ENCODE peak calls at places on chromosomes 7 and 10, in seven cellular contexts. D is HepG2, I is HCT116, X is SK-N-SH, N is GM12878, O is K562, L is H1. Z is an unnamed sample.

GRCh38 chr7:44191171-44191570 is 1.9 kb upstream of the GCK start:
- DNase-seq in N (no peak), L (no peak), I (no peak), X (no peak), D (no peak), O (no peak), Z (no peak)

GRCh38 chr7:5780801-5781496 is 514 bp downstream of the RNF216 start:
- DNase-seq in X (peak), I (no peak), D (no peak), L (no peak), N (no peak), O (no peak), Z (peak)

GRCh38 chr10:1202343-1202742 is 146.2 kb downstream of the WDR37 start:
- DNase-seq in D (no peak), O (no peak), N (no peak), I (no peak), X (no peak), L (no peak), Z (no peak)

GRCh38 chr10:122557516-122557915 is 3.0 kb upstream of the DMBT1 start:
- DNase-seq in X (no peak), I (peak), L (no peak), D (no peak), O (no peak), N (no peak), Z (no peak)

GRCh38 chr7:143499246-143499645 is 21.6 kb downstream of the TAS2R41 start:
- DNase-seq in N (no peak), X (no peak), D (no peak), O (no peak), I (no peak), L (no peak), Z (no peak)

GRCh38 chr7:112190120-112190519 is 16.1 kb downstream of the DOCK4 start:
- DNase-seq in N (no peak), D (no peak), I (no peak), X (no peak), L (no peak), O (no peak), Z (no peak)

GRCh38 chr10:104350146-104350635 is 3.4 kb upstream of the CFAP58 start:
- DNase-seq in N (peak), D (peak), I (peak), O (peak), X (peak), L (no peak), Z (peak)

GRCh38 chr10:61759751-61760150 is 97.0 kb downstream of the CABCOCO1 start:
- DNase-seq in X (no peak), D (no peak), O (no peak), I (no peak), L (no peak), N (no peak), Z (no peak)

GRCh38 chr7:101618207-101618839 is 10.8 kb downstream of the MYL10 start:
- DNase-seq in I (no peak), L (no peak), O (no peak), N (no peak), X (no peak), D (no peak), Z (no peak)
- TF ChIP-seq JUND in I (no peak), L (no peak), O (no peak), N (no peak), X (no peak), D (no peak), Z (no peak)

DNA sequence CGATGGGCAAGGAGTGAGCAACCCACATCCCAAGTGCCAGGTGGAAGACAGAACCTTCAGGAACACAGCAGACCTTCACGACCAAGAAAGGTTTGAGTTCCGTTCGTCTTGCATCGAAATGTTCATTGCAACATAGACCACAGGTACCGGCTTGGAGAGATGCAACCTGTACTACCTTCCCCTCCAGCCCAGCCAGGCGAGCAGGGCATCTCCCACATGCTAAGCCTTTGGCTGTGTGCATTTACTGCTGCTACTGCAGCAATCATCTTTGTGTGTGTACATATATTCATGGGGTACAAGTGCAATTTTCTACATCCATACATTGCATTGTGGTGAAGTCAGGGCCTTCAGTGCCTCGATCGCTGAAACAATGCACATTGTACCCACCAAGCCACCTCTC is 58.8 kb downstream of the CTBP2 start:
- DNase-seq in L (no peak), O (no peak), I (no peak), D (no peak), X (no peak), N (no peak), Z (no peak)
- TF ChIP-seq JUND in L (no peak), O (no peak), I (no peak), D (no peak), X (no peak), N (no peak), Z (no peak)

DNA sequence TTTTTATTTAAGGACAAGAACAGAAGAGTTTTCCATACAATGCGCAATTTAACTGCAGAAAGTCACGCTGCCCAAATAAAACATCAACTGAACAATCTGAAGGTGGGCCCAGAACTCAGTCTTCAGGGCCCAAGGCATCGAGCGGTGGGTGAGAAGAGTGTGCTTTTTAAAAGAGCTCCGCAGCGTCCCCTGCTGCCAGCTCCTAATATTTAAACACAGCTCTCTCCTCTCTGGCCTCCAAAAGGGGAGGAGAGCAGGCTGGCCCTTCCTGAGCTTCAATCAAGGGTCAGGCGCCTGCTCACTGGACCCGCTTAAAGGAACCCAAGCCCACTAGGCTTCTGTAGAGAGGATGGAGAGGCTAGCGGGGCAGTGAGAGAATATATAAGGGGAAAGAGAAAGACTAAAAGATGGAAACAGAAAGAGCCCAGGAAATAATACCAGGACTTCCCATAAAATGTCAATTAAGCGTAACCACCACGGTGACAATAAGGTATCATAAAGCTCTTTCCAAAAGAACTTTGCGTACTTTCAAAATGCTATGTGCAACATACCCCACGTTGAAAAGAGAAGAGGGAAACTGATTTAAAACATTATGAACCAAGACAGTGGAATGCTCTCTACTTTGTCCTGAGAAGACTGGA is 2.8 kb downstream of the FAM53B start:
- DNase-seq in L (no peak), N (no peak), X (peak), I (peak), O (peak), D (peak), Z (peak)
- TF ChIP-seq JUND in L (no peak), N (no peak), X (no peak), I (no peak), O (no peak), D (no peak), Z (no peak)

DNA sequence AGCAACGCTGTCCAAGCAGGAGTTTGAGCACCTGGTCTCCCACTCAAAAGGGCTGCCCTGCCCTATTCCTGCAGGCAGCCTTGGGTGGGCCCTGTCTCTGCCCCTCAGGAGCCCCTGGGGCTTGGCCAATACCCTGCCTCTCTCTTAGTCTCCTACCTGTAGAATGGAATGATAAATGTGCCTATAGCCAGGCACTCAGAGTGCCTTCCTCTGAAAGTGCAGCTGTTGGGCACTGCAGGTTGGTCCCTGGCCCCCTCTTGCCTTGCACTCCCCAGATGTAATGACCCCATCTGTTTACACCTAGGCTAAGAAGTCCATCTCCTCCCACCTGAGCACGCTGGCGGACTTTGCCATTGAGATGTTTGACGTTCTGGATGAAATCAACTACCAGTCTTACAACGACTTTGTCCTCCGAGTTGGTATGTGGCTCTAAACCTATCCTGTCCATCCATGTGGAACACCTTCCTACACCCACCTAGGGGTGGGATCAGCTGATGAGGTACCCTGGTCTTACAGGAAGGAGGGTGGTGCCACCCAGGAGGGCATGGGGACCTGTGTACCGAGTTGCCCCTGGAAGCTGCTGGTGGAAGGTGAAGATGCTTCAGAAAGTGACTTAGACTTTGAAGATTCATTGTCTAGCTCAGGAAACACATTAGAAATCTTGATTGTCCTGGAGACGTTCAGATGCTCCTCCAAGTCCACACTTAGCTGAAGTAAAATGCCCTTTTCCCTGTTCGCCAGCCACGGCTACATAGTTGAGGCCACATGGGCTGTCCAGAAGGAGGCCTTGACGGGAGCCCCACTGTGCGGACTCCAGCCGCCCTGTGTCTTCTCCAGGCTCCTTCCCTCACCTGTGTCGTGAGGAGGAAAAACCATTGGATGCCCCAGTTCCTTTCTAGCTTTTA is 134.1 kb downstream of the ADCY1 start:
- DNase-seq in X (no peak), O (no peak), L (no peak), N (no peak), D (no peak), I (no peak), Z (no peak)
- TF ChIP-seq JUND in X (no peak), O (no peak), L (no peak), N (no peak), D (no peak), I (no peak), Z (no peak)

GRCh38 chr10:43230909-43231522 is 35.8 kb downstream of the RASGEF1A start:
- DNase-seq in D (no peak), N (no peak), I (no peak), X (no peak), O (no peak), L (no peak), Z (no peak)
- TF ChIP-seq JUND in D (no peak), N (no peak), I (no peak), X (no peak), O (no peak), L (no peak), Z (no peak)

GRCh38 chr10:130371686-130372085 is 235.5 kb downstream of the GLRX3 start:
- DNase-seq in O (no peak), I (no peak), X (no peak), L (no peak), D (no peak), N (no peak), Z (no peak)

GRCh38 chr10:130369645-130370381 is 233.6 kb downstream of the GLRX3 start:
- DNase-seq in I (no peak), O (no peak), X (no peak), N (no peak), D (no peak), L (no peak), Z (no peak)

GRCh38 chr10:130372222-130372621 is 236.0 kb downstream of the GLRX3 start:
- DNase-seq in D (no peak), O (no peak), I (no peak), X (no peak), N (no peak), L (no peak), Z (no peak)

GRCh38 chr10:130371156-130371555 is 235.0 kb downstream of the GLRX3 start:
- DNase-seq in D (no peak), O (no peak), X (no peak), L (no peak), N (no peak), I (no peak), Z (no peak)

DNA sequence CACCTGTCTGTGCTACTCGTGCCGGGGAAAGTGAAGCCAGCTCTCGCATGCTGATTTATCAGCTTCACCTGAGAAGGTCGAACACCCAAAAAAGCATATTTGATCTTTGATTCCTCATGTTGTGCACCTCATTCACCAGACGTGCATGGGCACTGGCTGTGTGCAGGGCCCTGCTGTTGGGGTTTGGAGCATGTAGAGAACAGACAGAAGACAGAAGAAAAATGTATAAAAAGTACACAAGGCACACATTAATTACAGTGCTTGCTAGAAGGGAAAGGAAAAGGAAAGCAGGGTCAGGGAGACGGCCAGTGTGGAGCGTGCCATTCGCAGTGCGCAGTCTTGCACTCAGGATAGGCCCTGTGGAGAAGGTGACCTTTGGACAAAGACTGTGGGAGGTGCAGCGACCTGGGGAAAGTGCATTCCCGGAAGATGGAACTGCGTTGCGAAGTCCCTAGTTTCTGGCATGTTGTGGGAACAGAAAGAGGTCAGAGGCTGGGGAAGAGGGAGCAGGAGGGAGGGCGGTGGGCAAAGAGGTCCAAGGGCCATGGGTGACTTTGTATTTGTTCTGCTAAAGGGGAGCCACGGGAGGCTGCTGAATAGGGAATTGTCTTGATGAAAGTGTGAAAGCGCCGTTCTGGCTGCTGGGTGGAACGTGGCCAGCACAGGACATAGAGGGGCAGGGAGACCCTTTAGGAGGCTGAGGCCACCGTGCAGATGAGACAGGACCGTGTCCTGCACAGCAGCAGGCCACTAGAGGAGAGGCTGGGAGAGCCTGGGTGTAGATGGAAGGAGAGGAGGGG is 232.8 kb downstream of the GLRX3 start:
- DNase-seq in N (no peak), I (no peak), O (no peak), L (no peak), X (no peak), D (no peak), Z (no peak)
- TF ChIP-seq JUND in N (no peak), I (no peak), O (no peak), L (no peak), X (no peak), D (no peak), Z (no peak)

GRCh38 chr7:7821517-7821916 is 103.1 kb upstream of the RPA3 start:
- DNase-seq in I (no peak), N (no peak), D (no peak), L (no peak), O (no peak), X (no peak), Z (no peak)

GRCh38 chr7:7817748-7818147 is 99.3 kb upstream of the RPA3 start:
- DNase-seq in D (no peak), L (no peak), O (no peak), N (no peak), X (no peak), I (no peak), Z (no peak)

GRCh38 chr7:7820409-7820808 is 102.0 kb upstream of the RPA3 start:
- DNase-seq in L (no peak), N (no peak), D (no peak), I (no peak), X (no peak), O (no peak), Z (no peak)

GRCh38 chr7:7819442-7820247 is 101.2 kb upstream of the RPA3 start:
- DNase-seq in N (peak), D (no peak), O (no peak), I (no peak), L (no peak), X (no peak), Z (no peak)

DNA sequence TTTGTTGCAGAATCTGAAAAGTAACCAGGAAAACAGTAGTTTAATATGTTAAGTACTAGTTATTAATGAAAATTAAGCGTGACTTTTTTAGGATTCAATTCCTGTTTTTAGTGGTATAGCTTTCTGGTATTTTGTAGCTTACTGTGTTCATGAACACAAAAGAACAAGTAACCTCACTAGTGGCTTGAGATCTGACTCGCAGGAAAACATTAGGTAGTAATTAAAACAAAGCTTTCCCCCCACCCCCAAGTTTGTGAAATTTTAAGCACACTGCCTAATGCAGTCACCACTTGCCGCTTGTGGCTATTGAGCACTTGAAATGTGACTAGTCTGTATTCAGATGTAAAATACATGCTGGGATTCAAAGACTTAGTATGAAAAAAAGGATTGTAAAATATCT is 102.5 kb upstream of the RPA3 start:
- DNase-seq in N (peak), D (no peak), L (no peak), X (no peak), O (no peak), I (no peak), Z (no peak)
- TF ChIP-seq JUND in N (no peak), D (no peak), L (no peak), X (no peak), O (no peak), I (no peak), Z (no peak)

GRCh38 chr10:31133628-31134302 is 102.1 kb upstream of the ZNF438 start:
- DNase-seq in X (peak), O (peak), D (no peak), N (peak), I (no peak), L (no peak), Z (no peak)
- TF ChIP-seq JUND in X (no peak), O (peak), D (no peak), N (no peak), I (no peak), L (no peak), Z (no peak)